ENCODE peak calls at places on chromosomes 7 and 10, in five cellular contexts. E is HepG2, Z is K562, S is spleen, U is adrenal gland. F is an unnamed sample.

GRCh38 chr7:138886501-138886917 is 88.5 kb upstream of the ATP6V0A4 start:
- DNase-seq in E (peak), Z (peak), S (no peak), U (peak), F (peak)

GRCh38 chr7:66198956-66199355 is 6.2 kb upstream of the TPST1 start:
- DNase-seq in E (no peak), Z (no peak), S (peak), U (no peak), F (no peak)

GRCh38 chr7:47327698-47328391 is 254.1 kb downstream of the TNS3 start:
- DNase-seq in E (no peak), Z (no peak), S (no peak), U (peak), F (no peak)

GRCh38 chr7:8068892-8069686 is 100.5 kb downstream of the GLCCI1 start:
- DNase-seq in E (no peak), Z (no peak), S (no peak), U (no peak), F (no peak)

GRCh38 chr10:73263948-73264347 is 11.5 kb upstream of the MRPS16 start:
- DNase-seq in E (peak), Z (no peak), S (no peak), U (no peak), F (peak)

GRCh38 chr7:5456420-5456819 is 32.8 kb upstream of the TNRC18 start:
- DNase-seq in E (no peak), Z (no peak), S (no peak), U (no peak), F (no peak)

GRCh38 chr10:93751832-93752231 is 5.9 kb upstream of the LGI1 start:
- DNase-seq in E (no peak), Z (peak), S (no peak), U (peak), F (no peak)

GRCh38 chr7:29167721-29168120 is 21.4 kb upstream of the CPVL start:
- DNase-seq in E (no peak), Z (no peak), S (no peak), U (no peak), F (no peak)

GRCh38 chr7:158275711-158276413 is 311.8 kb downstream of the PTPRN2 start:
- DNase-seq in E (no peak), Z (no peak), S (peak), U (no peak), F (no peak)

GRCh38 chr10:14476641-14477407 is 146.1 kb upstream of the FRMD4A start:
- DNase-seq in E (no peak), Z (no peak), S (no peak), U (no peak), F (no peak)

GRCh38 chr10:91617073-91617580 is 15.7 kb downstream of the PPP1R3C start:
- DNase-seq in E (no peak), Z (no peak), S (no peak), U (no peak), F (no peak)

GRCh38 chr7:77580762-77581350 is 43.8 kb downstream of the PTPN12 start:
- DNase-seq in E (no peak), Z (no peak), S (no peak), U (no peak), F (no peak)

GRCh38 chr7:134527979-134528371 is 608 bp downstream of the AKR1B10 start:
- DNase-seq in E (peak), Z (no peak), S (no peak), U (peak), F (no peak)

GRCh38 chr7:43952028-43952427 is 25.8 kb downstream of the UBE2D4 start:
- DNase-seq in E (no peak), Z (no peak), S (no peak), U (no peak), F (no peak)

GRCh38 chr10:804787-805634 is 115.5 kb upstream of the DIP2C start:
- DNase-seq in E (no peak), Z (no peak), S (peak), U (no peak), F (no peak)

GRCh38 chr7:82247814-82248433 is 195.7 kb downstream of the CACNA2D1 start:
- DNase-seq in E (no peak), Z (no peak), S (no peak), U (no peak), F (peak)

GRCh38 chr7:41222704-41223103 is 480.2 kb downstream of the INHBA start:
- DNase-seq in E (no peak), Z (no peak), S (no peak), U (no peak), F (no peak)

GRCh38 chr7:135441791-135442190 is 68.1 kb downstream of the CNOT4 start:
- DNase-seq in E (no peak), Z (no peak), S (no peak), U (peak), F (no peak)

GRCh38 chr10:71623098-71623985 is 96.2 kb downstream of the C10orf105 start:
- DNase-seq in E (no peak), Z (peak), S (no peak), U (peak), F (peak)

GRCh38 chr10:71125749-71126107 is 86.6 kb upstream of the UNC5B start:
- DNase-seq in E (no peak), Z (peak), S (no peak), U (no peak), F (no peak)

GRCh38 chr7:45211958-45212357 is 54.4 kb downstream of the RAMP3 start:
- DNase-seq in E (no peak), Z (no peak), S (no peak), U (no peak), F (no peak)

GRCh38 chr10:119518936-119519335 is 23.6 kb downstream of the RGS10 start:
- DNase-seq in E (no peak), Z (no peak), S (peak), U (no peak), F (no peak)

GRCh38 chr10:113733635-113734034 is 17.8 kb upstream of the PLEKHS1 start:
- DNase-seq in E (no peak), Z (no peak), S (no peak), U (no peak), F (no peak)

GRCh38 chr10:121841862-121842261 is 86.0 kb downstream of the ATE1 start:
- DNase-seq in E (no peak), Z (no peak), S (no peak), U (no peak), F (no peak)

GRCh38 chr7:116075351-116076145 is 45.0 kb upstream of the TFEC start:
- DNase-seq in E (no peak), Z (no peak), S (no peak), U (no peak), F (no peak)

GRCh38 chr7:121504478-121504877 is 108.4 kb upstream of the FAM3C start:
- DNase-seq in E (no peak), Z (no peak), S (no peak), U (peak), F (no peak)

GRCh38 chr10:122780391-122780790 is 65.3 kb downstream of the CUZD1 start:
- DNase-seq in E (no peak), Z (no peak), S (no peak), U (no peak), F (no peak)

GRCh38 chr10:119211176-119211575 is 3.8 kb downstream of the GRK5 start:
- DNase-seq in E (no peak), Z (no peak), S (no peak), U (no peak), F (no peak)

GRCh38 chr7:77427996-77428603 is 12.0 kb upstream of the GSAP start:
- DNase-seq in E (no peak), Z (no peak), S (no peak), U (peak), F (no peak)

GRCh38 chr7:123929107-123929506 is 4.1 kb downstream of the SPAM1 start:
- DNase-seq in E (no peak), Z (no peak), S (no peak), U (no peak), F (no peak)

GRCh38 chr10:84059526-84059925 is 79.8 kb upstream of the GHITM start:
- DNase-seq in E (no peak), Z (no peak), S (no peak), U (no peak), F (no peak)

GRCh38 chr10:118585234-118585633 is 10.2 kb downstream of the PRLHR start:
- DNase-seq in E (no peak), Z (no peak), S (no peak), U (no peak), F (no peak)

GRCh38 chr10:102729090-102730026 is 14.4 kb upstream of the WBP1L start:
- DNase-seq in E (peak), Z (peak), S (peak), U (peak), F (peak)

GRCh38 chr10:71845410-71846406 is 5.3 kb downstream of the PSAP start:
- DNase-seq in E (no peak), Z (no peak), S (no peak), U (peak), F (no peak)

GRCh38 chr7:75716992-75717626 is 21.6 kb downstream of the HIP1 start:
- DNase-seq in E (peak), Z (no peak), S (peak), U (no peak), F (no peak)

GRCh38 chr7:23863209-23863798 is 153.3 kb downstream of the STK31 start:
- DNase-seq in E (peak), Z (peak), S (no peak), U (no peak), F (peak)

GRCh38 chr10:76558586-76558985 is 1079.0 kb downstream of the KCNMA1 start:
- DNase-seq in E (peak), Z (no peak), S (no peak), U (peak), F (no peak)

GRCh38 chr10:126931548-126931947 is 26.3 kb downstream of the DOCK1 start:
- DNase-seq in E (no peak), Z (no peak), S (no peak), U (peak), F (no peak)

GRCh38 chr10:109977382-109977806 is 30.4 kb upstream of the ADD3 start:
- DNase-seq in E (peak), Z (no peak), S (no peak), U (peak), F (no peak)

GRCh38 chr7:137592232-137592896 is 248.8 kb upstream of the PTN start:
- DNase-seq in E (peak), Z (peak), S (no peak), U (peak), F (peak)

GRCh38 chr10:68079434-68079833 is 4.4 kb upstream of the HERC4 start:
- DNase-seq in E (no peak), Z (no peak), S (no peak), U (no peak), F (no peak)
- TF ChIP-seq POLR2A in E (no peak), Z (no peak), S (no peak), U (no peak), F (no peak)

DNA sequence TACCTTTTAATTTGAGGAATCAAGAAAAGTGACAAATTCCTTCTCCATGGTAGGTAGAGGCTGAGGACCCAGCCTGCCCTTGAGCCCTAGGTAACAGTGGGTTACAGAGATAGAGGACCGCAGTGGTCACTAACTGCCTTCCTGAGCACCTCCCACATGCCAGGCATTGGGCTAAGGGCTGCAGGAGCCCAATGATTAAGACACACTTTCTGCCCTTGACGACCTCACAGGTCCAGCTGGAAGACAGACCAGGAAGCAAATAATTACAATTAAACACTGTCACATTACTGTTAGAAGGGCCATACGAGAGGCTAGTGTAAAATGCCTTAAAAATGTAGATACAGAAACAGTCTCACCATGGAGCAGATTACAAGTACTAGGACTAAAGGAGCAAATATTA is 156.8 kb upstream of the NFE2L3 start:
- DNase-seq in E (no peak), Z (no peak), S (no peak), U (no peak), F (no peak)
- TF ChIP-seq POLR2A in E (no peak), Z (no peak), S (no peak), U (no peak), F (no peak)

DNA sequence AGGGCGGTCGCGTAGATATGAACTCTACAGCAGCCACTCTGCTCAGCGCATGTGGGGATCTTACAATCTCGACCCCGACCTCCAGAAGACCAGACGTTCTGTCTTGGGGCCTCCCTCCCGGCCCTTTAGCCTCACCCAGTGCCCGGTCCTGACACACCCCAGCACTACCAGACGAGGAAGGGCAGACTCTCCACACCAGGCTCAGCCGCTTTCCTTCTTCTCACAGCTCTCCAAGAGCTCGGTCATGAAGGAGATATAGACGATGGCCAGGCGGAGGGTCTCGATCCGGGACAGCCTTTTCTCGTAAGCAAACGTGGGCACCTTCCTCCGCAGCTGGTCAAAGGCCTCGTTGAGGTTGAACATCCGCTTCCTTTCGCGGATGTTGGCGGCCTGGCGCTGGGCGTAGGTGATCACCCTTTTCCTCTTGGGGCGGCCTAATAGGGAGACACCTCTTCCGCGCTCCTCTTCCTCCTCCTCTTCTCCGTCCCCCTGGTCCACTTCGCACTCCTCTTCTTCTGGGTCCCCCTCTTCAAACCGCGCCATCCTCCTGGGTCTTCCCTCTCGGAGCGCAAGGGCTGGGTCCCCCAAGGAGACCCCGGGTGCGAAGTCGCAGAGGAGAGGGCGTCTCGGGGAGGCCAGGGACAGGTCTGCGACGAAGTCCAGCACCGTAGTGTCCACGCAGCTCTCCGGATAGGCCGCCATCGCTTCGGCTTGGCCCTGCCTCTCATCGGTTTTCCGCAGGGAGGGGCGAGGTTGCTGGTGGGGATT is at the start of gene FERD3L:
- DNase-seq in E (no peak), Z (no peak), S (peak), U (no peak), F (no peak)
- TF ChIP-seq POLR2A in E (no peak), Z (no peak), S (no peak), U (no peak), F (no peak)

GRCh38 chr10:45418859-45419672 is 45.0 kb downstream of the ALOX5 start:
- DNase-seq in E (peak), Z (no peak), S (peak), U (peak), F (peak)

GRCh38 chr10:45419673-45420020 is 45.6 kb downstream of the ALOX5 start:
- DNase-seq in E (no peak), Z (no peak), S (no peak), U (no peak), F (no peak)

GRCh38 chr10:45416603-45417002 is 42.6 kb downstream of the ALOX5 start:
- DNase-seq in E (no peak), Z (no peak), S (no peak), U (no peak), F (no peak)

GRCh38 chr10:45417746-45418145 is 43.7 kb downstream of the ALOX5 start:
- DNase-seq in E (no peak), Z (no peak), S (peak), U (no peak), F (no peak)

DNA sequence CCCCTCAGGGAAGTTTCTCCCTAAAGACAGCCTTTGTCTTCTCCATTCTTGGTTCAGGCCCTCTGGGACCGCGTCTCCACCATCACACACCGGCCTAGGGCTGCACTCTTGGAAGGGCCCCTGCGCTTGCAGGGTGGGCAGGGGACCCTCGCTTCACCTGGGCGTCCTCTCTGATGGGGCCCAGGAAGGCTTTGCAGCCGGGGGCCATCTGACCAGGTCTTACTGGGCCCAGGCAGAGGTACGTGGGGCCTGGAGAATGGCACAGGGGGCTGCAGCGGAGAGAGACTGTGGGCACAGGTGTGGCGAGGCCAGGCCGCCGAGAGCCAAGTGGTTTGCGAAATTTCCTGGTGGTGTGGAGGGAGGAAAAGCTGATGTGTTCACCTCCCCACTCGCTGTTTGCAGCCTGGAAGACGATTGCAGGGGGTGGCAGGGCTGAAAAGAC is 44.4 kb downstream of the ALOX5 start:
- DNase-seq in E (no peak), Z (no peak), S (no peak), U (no peak), F (no peak)
- TF ChIP-seq POLR2A in E (no peak), Z (no peak), S (peak), U (no peak), F (no peak)

GRCh38 chr10:89332092-89332633 is 4.4 kb downstream of the IFIT3 start:
- DNase-seq in E (peak), Z (no peak), S (no peak), U (peak), F (peak)
- TF ChIP-seq POLR2A in E (no peak), Z (no peak), S (peak), U (no peak), F (no peak)

GRCh38 chr10:2985729-2986232 is 81.6 kb upstream of the PFKP start:
- DNase-seq in E (no peak), Z (no peak), S (no peak), U (no peak), F (peak)
- TF ChIP-seq POLR2A in E (no peak), Z (no peak), S (no peak), U (no peak), F (no peak)

DNA sequence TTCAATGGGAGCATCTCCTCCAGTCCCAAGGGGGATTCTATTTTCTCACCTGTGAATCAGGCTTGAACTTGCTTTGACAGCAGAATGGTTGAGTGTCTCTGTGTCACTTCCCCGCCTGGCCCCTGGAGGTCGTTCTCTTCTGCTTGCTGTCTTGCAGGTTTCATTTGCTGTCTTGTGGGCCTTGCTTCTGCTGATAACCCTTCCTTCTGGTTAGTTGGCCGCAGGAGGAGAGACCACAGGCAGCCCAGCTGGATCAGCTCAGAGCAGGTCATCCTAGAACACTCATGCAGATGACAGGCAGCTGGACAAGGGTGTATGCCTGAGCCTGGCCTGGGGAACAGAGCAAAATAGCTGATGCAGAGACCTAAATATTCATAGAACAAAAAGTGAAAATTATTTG is 344.2 kb upstream of the ADARB2 start:
- DNase-seq in E (no peak), Z (no peak), S (no peak), U (no peak), F (no peak)
- TF ChIP-seq POLR2A in E (no peak), Z (no peak), S (no peak), U (no peak), F (no peak)

DNA sequence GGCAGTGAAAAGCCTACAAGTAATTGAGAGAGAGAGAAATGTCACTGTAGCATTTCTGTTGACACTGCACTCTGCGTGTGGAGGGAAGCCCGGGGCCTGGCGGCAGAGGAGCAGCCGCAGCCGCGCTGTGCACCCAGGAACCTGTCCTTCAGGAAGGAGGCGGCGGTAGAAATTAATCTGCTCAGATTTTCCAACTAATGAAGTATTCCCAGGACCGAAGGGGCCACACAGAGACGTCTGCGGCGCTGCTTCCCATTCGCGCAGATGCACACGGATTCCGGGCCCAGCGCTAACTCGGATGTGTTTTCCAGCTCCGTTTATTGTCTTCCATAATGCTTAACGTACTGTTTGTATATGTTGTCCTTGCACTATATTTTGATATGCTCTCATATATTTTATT is 170.0 kb downstream of the EBF3 start:
- DNase-seq in E (no peak), Z (no peak), S (no peak), U (no peak), F (no peak)
- TF ChIP-seq POLR2A in E (no peak), Z (no peak), S (no peak), U (no peak), F (no peak)

GRCh38 chr7:100626530-100627237 is 14.3 kb downstream of the MOSPD3 start:
- DNase-seq in E (no peak), Z (peak), S (peak), U (peak), F (peak)
- TF ChIP-seq POLR2A in E (no peak), Z (peak), S (no peak), U (peak), F (peak)

F was measured in erythroblast.